ENCODE peak calls at places on chromosomes 6 and 20, in ten cellular contexts. H is hypothalamus; Y is stimulated activated CD4-positive, alpha-beta T cell treated with anti-CD3 and anti-CD28 coated beads, Interleukin-1b, Interleukin-23, amount 100 ng/mL, for 1 hour; X is kidney epithelial cell; Z is astrocyte of the spinal cord; O is GM20000; J is effector CD4-positive, alpha-beta T cell; E is brain microvascular endothelial cell; I is activated effector memory CD4-positive, alpha-beta T cell treated with anti-CD3 and anti-CD28 coated beads, Interleukin-2, amount 50 U/mL, for 16 hours; B is cerebellar cortex. W is an unnamed sample.

GRCh38 chr6:113888493-113888892 is 31.3 kb downstream of the MARCKS start:
- DNase-seq in H (no peak), Y (no peak), X (no peak), Z (no peak), O (no peak), J (no peak), E (no peak), I (no peak), B (no peak), W (no peak)

GRCh38 chr6:64777941-64778785 is 928.9 kb downstream of the EYS start:
- DNase-seq in H (no peak), Y (no peak), X (no peak), Z (peak), O (no peak), J (no peak), E (no peak), I (no peak), B (no peak), W (no peak)

GRCh38 chr20:43904778-43905177 is 9.9 kb upstream of the TOX2 start:
- DNase-seq in H (no peak), Y (no peak), X (no peak), Z (no peak), O (no peak), J (no peak), E (no peak), I (no peak), B (no peak), W (no peak)

GRCh38 chr6:1382883-1383728 is 6.3 kb upstream of the FOXF2 start:
- DNase-seq in H (no peak), Y (no peak), X (no peak), Z (no peak), O (peak), J (no peak), E (no peak), I (peak), B (no peak), W (no peak)

GRCh38 chr6:328184-328670 is 35.9 kb downstream of the DUSP22 start:
- DNase-seq in H (no peak), Y (no peak), X (peak), Z (peak), O (peak), J (no peak), E (peak), I (no peak), B (no peak), W (peak)

GRCh38 chr6:105678516-105678915 is 275.6 kb upstream of the PREP start:
- DNase-seq in H (no peak), Y (no peak), X (no peak), Z (no peak), O (no peak), J (no peak), E (no peak), I (no peak), B (no peak), W (no peak)

GRCh38 chr6:32971581-32972352 is 3.4 kb downstream of the BRD2 start:
- DNase-seq in H (peak), Y (peak), X (peak), Z (peak), O (peak), J (peak), E (peak), I (peak), B (peak), W (peak)

GRCh38 chr20:24622856-24623255 is 153.4 kb downstream of the SYNDIG1 start:
- DNase-seq in H (no peak), Y (no peak), X (no peak), Z (peak), O (no peak), J (no peak), E (no peak), I (no peak), B (no peak), W (no peak)

GRCh38 chr6:168865-169455 is 123.3 kb upstream of the DUSP22 start:
- DNase-seq in H (no peak), Y (no peak), X (peak), Z (peak), O (peak), J (no peak), E (no peak), I (no peak), B (peak), W (no peak)

GRCh38 chr6:157406666-157407065 is 25.7 kb downstream of the ZDHHC14 start:
- DNase-seq in H (no peak), Y (no peak), X (no peak), Z (no peak), O (no peak), J (no peak), E (no peak), I (no peak), B (no peak), W (no peak)

GRCh38 chr6:52517502-52518278 is 59.2 kb downstream of the TRAM2 start:
- DNase-seq in H (peak), Y (no peak), X (peak), Z (peak), O (peak), J (no peak), E (peak), I (no peak), B (no peak), W (no peak)

GRCh38 chr6:327538-328183 is 35.4 kb downstream of the DUSP22 start:
- DNase-seq in H (no peak), Y (no peak), X (no peak), Z (peak), O (no peak), J (no peak), E (no peak), I (no peak), B (no peak), W (peak)

GRCh38 chr6:6968731-6969552 is 138.8 kb upstream of the RREB1 start:
- DNase-seq in H (no peak), Y (no peak), X (no peak), Z (no peak), O (no peak), J (no peak), E (no peak), I (peak), B (no peak), W (no peak)

GRCh38 chr6:43838276-43839036 is 68.4 kb downstream of the VEGFA start:
- DNase-seq in H (no peak), Y (no peak), X (no peak), Z (peak), O (peak), J (no peak), E (peak), I (no peak), B (peak), W (no peak)

GRCh38 chr20:13654463-13655023 is 15.8 kb upstream of the TASP1 start:
- DNase-seq in H (no peak), Y (no peak), X (no peak), Z (no peak), O (no peak), J (no peak), E (no peak), I (no peak), B (no peak), W (no peak)

GRCh38 chr6:18368277-18369105 is 18.7 kb upstream of the RNF144B start:
- DNase-seq in H (no peak), Y (no peak), X (no peak), Z (no peak), O (no peak), J (no peak), E (no peak), I (no peak), B (no peak), W (no peak)

GRCh38 chr6:14326774-14327173 is 209.2 kb downstream of the CD83 start:
- DNase-seq in H (no peak), Y (no peak), X (no peak), Z (no peak), O (no peak), J (no peak), E (no peak), I (no peak), B (no peak), W (no peak)

GRCh38 chr6:124131259-124131658 is 327.6 kb downstream of the NKAIN2 start:
- DNase-seq in H (no peak), Y (no peak), X (peak), Z (peak), O (no peak), J (no peak), E (peak), I (no peak), B (no peak), W (no peak)

GRCh38 chr6:131937703-131938631 is 13.2 kb downstream of the CCN2 start:
- DNase-seq in H (no peak), Y (no peak), X (peak), Z (peak), O (no peak), J (no peak), E (peak), I (no peak), B (no peak), W (no peak)

GRCh38 chr6:1384549-1385128 is 4.7 kb upstream of the FOXF2 start:
- DNase-seq in H (no peak), Y (no peak), X (no peak), Z (no peak), O (no peak), J (no peak), E (no peak), I (peak), B (no peak), W (no peak)

GRCh38 chr6:111087871-111088667 is 766 bp downstream of the SLC16A10 start:
- DNase-seq in H (no peak), Y (no peak), X (no peak), Z (no peak), O (peak), J (peak), E (no peak), I (peak), B (peak), W (peak)

GRCh38 chr20:57977141-57977540 is 251.3 kb downstream of the ANKRD60 start:
- DNase-seq in H (no peak), Y (no peak), X (no peak), Z (no peak), O (no peak), J (no peak), E (no peak), I (no peak), B (no peak), W (no peak)

GRCh38 chr20:54469293-54469692 is 6.1 kb upstream of the DOK5 start:
- DNase-seq in H (no peak), Y (no peak), X (no peak), Z (no peak), O (no peak), J (no peak), E (no peak), I (no peak), B (no peak), W (no peak)

GRCh38 chr6:132400641-132401119 is 595 bp downstream of the MOXD1 start:
- DNase-seq in H (no peak), Y (no peak), X (no peak), Z (no peak), O (no peak), J (no peak), E (no peak), I (no peak), B (no peak), W (peak)

GRCh38 chr20:51175156-51175555 is 152.2 kb upstream of the KCNG1 start:
- DNase-seq in H (no peak), Y (no peak), X (no peak), Z (no peak), O (no peak), J (no peak), E (no peak), I (peak), B (no peak), W (no peak)

GRCh38 chr6:161223646-161224045 is 50.2 kb downstream of the AGPAT4 start:
- DNase-seq in H (no peak), Y (no peak), X (no peak), Z (no peak), O (no peak), J (no peak), E (no peak), I (no peak), B (no peak), W (no peak)